ENCODE peak calls at places on chromosomes 5 and 9, in six cellular contexts. One of them, this sample, is unnamed.

GRCh38 chr9:130867556-130867955 is 29.1 kb downstream of the QRFP start:
- DNase-seq in stimulated activated CD4-positive, alpha-beta T cell treated with anti-CD3 and anti-CD28 coated beads, Interleukin-1b, Interleukin-23, amount 100 ng/mL, for 24 hours: no peak
- DNase-seq in CD8-positive, alpha-beta memory T cell: no peak
- DNase-seq in ascending aorta: no peak
- DNase-seq in GM19239: no peak
- DNase-seq in GM04504: no peak
- DNase-seq in this sample: no peak

GRCh38 chr5:149365418-149365817 is 7.6 kb downstream of the PCYOX1L start:
- DNase-seq in stimulated activated CD4-positive, alpha-beta T cell treated with anti-CD3 and anti-CD28 coated beads, Interleukin-1b, Interleukin-23, amount 100 ng/mL, for 24 hours: no peak
- DNase-seq in CD8-positive, alpha-beta memory T cell: no peak
- DNase-seq in ascending aorta: no peak
- DNase-seq in GM19239: no peak
- DNase-seq in GM04504: no peak
- DNase-seq in this sample: no peak

GRCh38 chr5:156120777-156121176 is 206.2 kb upstream of the SGCD start:
- DNase-seq in stimulated activated CD4-positive, alpha-beta T cell treated with anti-CD3 and anti-CD28 coated beads, Interleukin-1b, Interleukin-23, amount 100 ng/mL, for 24 hours: no peak
- DNase-seq in CD8-positive, alpha-beta memory T cell: no peak
- DNase-seq in ascending aorta: no peak
- DNase-seq in GM19239: no peak
- DNase-seq in GM04504: peak
- DNase-seq in this sample: peak

GRCh38 chr5:42840279-42840678 is 28.6 kb upstream of the SELENOP start:
- DNase-seq in stimulated activated CD4-positive, alpha-beta T cell treated with anti-CD3 and anti-CD28 coated beads, Interleukin-1b, Interleukin-23, amount 100 ng/mL, for 24 hours: no peak
- DNase-seq in CD8-positive, alpha-beta memory T cell: no peak
- DNase-seq in ascending aorta: no peak
- DNase-seq in GM19239: no peak
- DNase-seq in GM04504: peak
- DNase-seq in this sample: peak

GRCh38 chr5:90142531-90142930 is 267.0 kb downstream of the CETN3 start:
- DNase-seq in stimulated activated CD4-positive, alpha-beta T cell treated with anti-CD3 and anti-CD28 coated beads, Interleukin-1b, Interleukin-23, amount 100 ng/mL, for 24 hours: no peak
- DNase-seq in CD8-positive, alpha-beta memory T cell: no peak
- DNase-seq in ascending aorta: no peak
- DNase-seq in GM19239: no peak
- DNase-seq in GM04504: no peak
- DNase-seq in this sample: no peak

GRCh38 chr9:98147582-98147981 is 28.6 kb upstream of the TRIM14 start:
- DNase-seq in stimulated activated CD4-positive, alpha-beta T cell treated with anti-CD3 and anti-CD28 coated beads, Interleukin-1b, Interleukin-23, amount 100 ng/mL, for 24 hours: no peak
- DNase-seq in CD8-positive, alpha-beta memory T cell: no peak
- DNase-seq in ascending aorta: no peak
- DNase-seq in GM19239: no peak
- DNase-seq in GM04504: no peak
- DNase-seq in this sample: no peak

GRCh38 chr5:95044096-95044495 is 240.8 kb downstream of the MCTP1 start:
- DNase-seq in stimulated activated CD4-positive, alpha-beta T cell treated with anti-CD3 and anti-CD28 coated beads, Interleukin-1b, Interleukin-23, amount 100 ng/mL, for 24 hours: no peak
- DNase-seq in CD8-positive, alpha-beta memory T cell: no peak
- DNase-seq in ascending aorta: no peak
- DNase-seq in GM19239: no peak
- DNase-seq in GM04504: no peak
- DNase-seq in this sample: no peak

GRCh38 chr5:180704362-180704761 is 35.5 kb downstream of the OR2Y1 start:
- DNase-seq in stimulated activated CD4-positive, alpha-beta T cell treated with anti-CD3 and anti-CD28 coated beads, Interleukin-1b, Interleukin-23, amount 100 ng/mL, for 24 hours: no peak
- DNase-seq in CD8-positive, alpha-beta memory T cell: no peak
- DNase-seq in ascending aorta: no peak
- DNase-seq in GM19239: no peak
- DNase-seq in GM04504: no peak
- DNase-seq in this sample: no peak

GRCh38 chr9:116083837-116084236 is 69.8 kb upstream of the PAPPA start:
- DNase-seq in stimulated activated CD4-positive, alpha-beta T cell treated with anti-CD3 and anti-CD28 coated beads, Interleukin-1b, Interleukin-23, amount 100 ng/mL, for 24 hours: no peak
- DNase-seq in CD8-positive, alpha-beta memory T cell: no peak
- DNase-seq in ascending aorta: no peak
- DNase-seq in GM19239: no peak
- DNase-seq in GM04504: no peak
- DNase-seq in this sample: no peak